ENCODE peak calls at places on chromosomes 1 and 21, in four cellular contexts. One of them, this sample, is unnamed.

GRCh38 chr1:110309768-110310167 is 29.4 kb upstream of the RBM15 start:
- DNase-seq in activated CD8-positive, alpha-beta T cell treated with anti-CD3 and anti-CD28 coated beads for 36 hours: no peak
- DNase-seq in CD4-positive, alpha-beta memory T cell: no peak
- DNase-seq in hypothalamus: no peak
- DNase-seq in this sample: no peak

GRCh38 chr1:69739181-69739580 is 171.5 kb downstream of the LRRC7 start:
- DNase-seq in activated CD8-positive, alpha-beta T cell treated with anti-CD3 and anti-CD28 coated beads for 36 hours: no peak
- DNase-seq in CD4-positive, alpha-beta memory T cell: no peak
- DNase-seq in hypothalamus: no peak
- DNase-seq in this sample: peak; percentile 61

GRCh38 chr1:222890702-222891101 is 75.9 kb downstream of the DISP1 start:
- DNase-seq in activated CD8-positive, alpha-beta T cell treated with anti-CD3 and anti-CD28 coated beads for 36 hours: no peak
- DNase-seq in CD4-positive, alpha-beta memory T cell: no peak
- DNase-seq in hypothalamus: no peak
- DNase-seq in this sample: no peak

GRCh38 chr1:7915826-7916225 is 24.8 kb downstream of the TNFRSF9 start:
- DNase-seq in activated CD8-positive, alpha-beta T cell treated with anti-CD3 and anti-CD28 coated beads for 36 hours: peak; percentile 81
- DNase-seq in CD4-positive, alpha-beta memory T cell: no peak
- DNase-seq in hypothalamus: no peak
- DNase-seq in this sample: no peak

GRCh38 chr1:202852163-202852904 is 36.6 kb downstream of the RABIF start:
- DNase-seq in activated CD8-positive, alpha-beta T cell treated with anti-CD3 and anti-CD28 coated beads for 36 hours: peak; percentile 74
- DNase-seq in CD4-positive, alpha-beta memory T cell: peak; percentile 30
- DNase-seq in hypothalamus: no peak
- DNase-seq in this sample: peak; percentile 93

GRCh38 chr1:85274969-85275453 is 1.4 kb downstream of the BCL10 start:
- DNase-seq in activated CD8-positive, alpha-beta T cell treated with anti-CD3 and anti-CD28 coated beads for 36 hours: no peak
- DNase-seq in CD4-positive, alpha-beta memory T cell: no peak
- DNase-seq in hypothalamus: no peak
- DNase-seq in this sample: no peak

GRCh38 chr1:4121834-4122512 is 221.9 kb upstream of the C1orf174 start:
- DNase-seq in activated CD8-positive, alpha-beta T cell treated with anti-CD3 and anti-CD28 coated beads for 36 hours: no peak
- DNase-seq in CD4-positive, alpha-beta memory T cell: no peak
- DNase-seq in hypothalamus: no peak
- DNase-seq in this sample: no peak

GRCh38 chr1:35564037-35564883 is 6.7 kb downstream of the NCDN start:
- DNase-seq in activated CD8-positive, alpha-beta T cell treated with anti-CD3 and anti-CD28 coated beads for 36 hours: peak; percentile 93
- DNase-seq in CD4-positive, alpha-beta memory T cell: peak; percentile 70
- DNase-seq in hypothalamus: peak; percentile 21
- DNase-seq in this sample: peak; percentile 89

GRCh38 chr1:161069731-161070270 is at the start of gene ARHGAP30:
- DNase-seq in activated CD8-positive, alpha-beta T cell treated with anti-CD3 and anti-CD28 coated beads for 36 hours: peak; percentile 98
- DNase-seq in CD4-positive, alpha-beta memory T cell: peak; percentile 88
- DNase-seq in hypothalamus: no peak
- DNase-seq in this sample: peak; percentile 42

GRCh38 chr1:47507921-47508894 is 70.4 kb downstream of the FOXD2 start:
- DNase-seq in activated CD8-positive, alpha-beta T cell treated with anti-CD3 and anti-CD28 coated beads for 36 hours: peak; percentile 66
- DNase-seq in CD4-positive, alpha-beta memory T cell: no peak
- DNase-seq in hypothalamus: no peak
- DNase-seq in this sample: peak; percentile 49

GRCh38 chr1:35229587-35230360 is 36.8 kb upstream of the SFPQ start:
- DNase-seq in activated CD8-positive, alpha-beta T cell treated with anti-CD3 and anti-CD28 coated beads for 36 hours: peak; percentile 34
- DNase-seq in CD4-positive, alpha-beta memory T cell: no peak
- DNase-seq in hypothalamus: no peak
- DNase-seq in this sample: no peak

GRCh38 chr1:163668472-163668871 is 346.7 kb downstream of the NUF2 start:
- DNase-seq in activated CD8-positive, alpha-beta T cell treated with anti-CD3 and anti-CD28 coated beads for 36 hours: no peak
- DNase-seq in CD4-positive, alpha-beta memory T cell: no peak
- DNase-seq in hypothalamus: no peak
- DNase-seq in this sample: no peak

GRCh38 chr1:180247580-180247979 is 17.5 kb downstream of the LHX4 start:
- DNase-seq in activated CD8-positive, alpha-beta T cell treated with anti-CD3 and anti-CD28 coated beads for 36 hours: no peak
- DNase-seq in CD4-positive, alpha-beta memory T cell: no peak
- DNase-seq in hypothalamus: no peak
- DNase-seq in this sample: no peak

GRCh38 chr1:95368178-95368577 is 134.2 kb downstream of the RWDD3 start:
- DNase-seq in activated CD8-positive, alpha-beta T cell treated with anti-CD3 and anti-CD28 coated beads for 36 hours: no peak
- DNase-seq in CD4-positive, alpha-beta memory T cell: no peak
- DNase-seq in hypothalamus: no peak
- DNase-seq in this sample: no peak

GRCh38 chr1:18315449-18315848 is 165.3 kb upstream of the KLHDC7A start:
- DNase-seq in activated CD8-positive, alpha-beta T cell treated with anti-CD3 and anti-CD28 coated beads for 36 hours: no peak
- DNase-seq in CD4-positive, alpha-beta memory T cell: no peak
- DNase-seq in hypothalamus: no peak
- DNase-seq in this sample: no peak

GRCh38 chr1:232952514-232953175 is 2.2 kb downstream of the NTPCR start:
- DNase-seq in activated CD8-positive, alpha-beta T cell treated with anti-CD3 and anti-CD28 coated beads for 36 hours: peak; percentile 37
- DNase-seq in CD4-positive, alpha-beta memory T cell: peak; percentile 11
- DNase-seq in hypothalamus: no peak
- DNase-seq in this sample: peak; percentile 95

GRCh38 chr1:22317231-22317919 is 134.3 kb upstream of the ZBTB40 start:
- DNase-seq in activated CD8-positive, alpha-beta T cell treated with anti-CD3 and anti-CD28 coated beads for 36 hours: peak; percentile 34
- DNase-seq in CD4-positive, alpha-beta memory T cell: no peak
- DNase-seq in hypothalamus: no peak
- DNase-seq in this sample: peak; percentile 75

GRCh38 chr1:178023181-178023618 is 53.3 kb upstream of the SEC16B start:
- DNase-seq in activated CD8-positive, alpha-beta T cell treated with anti-CD3 and anti-CD28 coated beads for 36 hours: no peak
- DNase-seq in CD4-positive, alpha-beta memory T cell: no peak
- DNase-seq in hypothalamus: no peak
- DNase-seq in this sample: no peak

GRCh38 chr1:218380125-218380977 is 35.2 kb downstream of the TGFB2 start:
- DNase-seq in activated CD8-positive, alpha-beta T cell treated with anti-CD3 and anti-CD28 coated beads for 36 hours: no peak
- DNase-seq in CD4-positive, alpha-beta memory T cell: no peak
- DNase-seq in hypothalamus: no peak
- DNase-seq in this sample: peak; percentile 6

GRCh38 chr21:42597487-42598158 is 55.8 kb upstream of the PDE9A start:
- DNase-seq in activated CD8-positive, alpha-beta T cell treated with anti-CD3 and anti-CD28 coated beads for 36 hours: no peak
- DNase-seq in CD4-positive, alpha-beta memory T cell: no peak
- DNase-seq in hypothalamus: no peak
- DNase-seq in this sample: no peak

GRCh38 chr1:187641015-187641414 is 812.3 kb downstream of the PLA2G4A start:
- DNase-seq in activated CD8-positive, alpha-beta T cell treated with anti-CD3 and anti-CD28 coated beads for 36 hours: no peak
- DNase-seq in CD4-positive, alpha-beta memory T cell: no peak
- DNase-seq in hypothalamus: no peak
- DNase-seq in this sample: no peak

GRCh38 chr1:53684741-53685140 is 54.2 kb downstream of the GLIS1 start:
- DNase-seq in activated CD8-positive, alpha-beta T cell treated with anti-CD3 and anti-CD28 coated beads for 36 hours: no peak
- DNase-seq in CD4-positive, alpha-beta memory T cell: no peak
- DNase-seq in hypothalamus: no peak
- DNase-seq in this sample: no peak

GRCh38 chr1:156750191-156750931 is 1.1 kb downstream of the HDGF start:
- DNase-seq in activated CD8-positive, alpha-beta T cell treated with anti-CD3 and anti-CD28 coated beads for 36 hours: peak; percentile 80
- DNase-seq in CD4-positive, alpha-beta memory T cell: no peak
- DNase-seq in hypothalamus: no peak
- DNase-seq in this sample: peak; percentile 44

GRCh38 chr1:174626031-174627020 is 178.6 kb downstream of the GPR52 start:
- DNase-seq in activated CD8-positive, alpha-beta T cell treated with anti-CD3 and anti-CD28 coated beads for 36 hours: no peak
- DNase-seq in CD4-positive, alpha-beta memory T cell: no peak
- DNase-seq in hypothalamus: no peak
- DNase-seq in this sample: no peak

GRCh38 chr1:193185861-193186714 is at the start of gene B3GALT2:
- DNase-seq in activated CD8-positive, alpha-beta T cell treated with anti-CD3 and anti-CD28 coated beads for 36 hours: peak; percentile 21
- DNase-seq in CD4-positive, alpha-beta memory T cell: peak; percentile 48
- DNase-seq in hypothalamus: no peak
- DNase-seq in this sample: no peak

GRCh38 chr1:156881101-156881500 is 12.4 kb upstream of the PEAR1 start:
- DNase-seq in activated CD8-positive, alpha-beta T cell treated with anti-CD3 and anti-CD28 coated beads for 36 hours: no peak
- DNase-seq in CD4-positive, alpha-beta memory T cell: no peak
- DNase-seq in hypothalamus: no peak
- DNase-seq in this sample: no peak

GRCh38 chr1:241950390-241950789 is 7.2 kb upstream of the BECN2 start:
- DNase-seq in activated CD8-positive, alpha-beta T cell treated with anti-CD3 and anti-CD28 coated beads for 36 hours: no peak
- DNase-seq in CD4-positive, alpha-beta memory T cell: no peak
- DNase-seq in hypothalamus: no peak
- DNase-seq in this sample: no peak

GRCh38 chr1:5979536-5980313 is 12.5 kb downstream of the NPHP4 start:
- DNase-seq in activated CD8-positive, alpha-beta T cell treated with anti-CD3 and anti-CD28 coated beads for 36 hours: no peak
- DNase-seq in CD4-positive, alpha-beta memory T cell: no peak
- DNase-seq in hypothalamus: no peak
- DNase-seq in this sample: no peak

GRCh38 chr1:198220428-198220827 is 63.6 kb downstream of the NEK7 start:
- DNase-seq in activated CD8-positive, alpha-beta T cell treated with anti-CD3 and anti-CD28 coated beads for 36 hours: no peak
- DNase-seq in CD4-positive, alpha-beta memory T cell: no peak
- DNase-seq in hypothalamus: no peak
- DNase-seq in this sample: no peak

GRCh38 chr1:151968058-151968457 is 25.6 kb downstream of the S100A10 start:
- DNase-seq in activated CD8-positive, alpha-beta T cell treated with anti-CD3 and anti-CD28 coated beads for 36 hours: peak; percentile 69
- DNase-seq in CD4-positive, alpha-beta memory T cell: peak; percentile 73
- DNase-seq in hypothalamus: no peak
- DNase-seq in this sample: peak; percentile 79

GRCh38 chr1:217955723-217956122 is 324.6 kb downstream of the SPATA17 start:
- DNase-seq in activated CD8-positive, alpha-beta T cell treated with anti-CD3 and anti-CD28 coated beads for 36 hours: no peak
- DNase-seq in CD4-positive, alpha-beta memory T cell: no peak
- DNase-seq in hypothalamus: no peak
- DNase-seq in this sample: peak; percentile 7

This sample was measured in mesendoderm.